ENCODE peak calls at places on chromosome 9, in ten cellular contexts. Y is GM23338; P is GM12878; D is lung; J is CD4-positive, alpha-beta memory T cell; O is GM23248; F is right atrium auricular region; K is Peyer's patch; R is OCI-LY7; B is thyroid gland. Z is an unnamed sample.

GRCh38 chr9:90423661-90424193 is 218.9 kb downstream of the DIRAS2 start:
- DNase-seq in Y (no peak), P (no peak), D (no peak), J (no peak), O (no peak), F (no peak), K (no peak), R (no peak), B (peak; percentile 13), Z (no peak)

GRCh38 chr9:73081979-73082657 is 69.5 kb upstream of the ANXA1 start:
- DNase-seq in Y (peak; percentile 84), P (no peak), D (no peak), J (peak; percentile 13), O (peak; percentile 75), F (no peak), K (no peak), R (peak; percentile 30), B (no peak), Z (peak; percentile 65)

GRCh38 chr9:23783509-23783908 is 42.5 kb downstream of the ELAVL2 start:
- DNase-seq in Y (no peak), P (peak; percentile 9), D (no peak), J (no peak), O (no peak), F (no peak), K (no peak), R (no peak), B (no peak), Z (no peak)

GRCh38 chr9:108207611-108208051 is 648.2 kb downstream of the ACTL7B start:
- DNase-seq in Y (no peak), P (no peak), D (no peak), J (no peak), O (peak; percentile 56), F (no peak), K (no peak), R (no peak), B (no peak), Z (no peak)

GRCh38 chr9:113622600-113623400 is 159.3 kb downstream of the RGS3 start:
- DNase-seq in Y (peak; percentile 85), P (peak; percentile 44), D (no peak), J (no peak), O (peak; percentile 92), F (peak; percentile 65), K (peak; percentile 18), R (peak; percentile 38), B (no peak), Z (peak; percentile 85)

GRCh38 chr9:129143031-129143441 is 31.8 kb downstream of the PTPA start:
- DNase-seq in Y (peak; percentile 88), P (no peak), D (peak; percentile 88), J (peak; percentile 64), O (peak; percentile 93), F (peak; percentile 94), K (peak; percentile 88), R (peak; percentile 82), B (peak; percentile 90), Z (peak; percentile 77)

GRCh38 chr9:2208465-2208864 is 193.3 kb downstream of the SMARCA2 start:
- DNase-seq in Y (no peak), P (no peak), D (no peak), J (no peak), O (no peak), F (no peak), K (no peak), R (no peak), B (no peak), Z (no peak)

GRCh38 chr9:81993656-81994055 is 5.1 kb downstream of the SPATA31D1 start:
- DNase-seq in Y (no peak), P (no peak), D (no peak), J (no peak), O (no peak), F (no peak), K (no peak), R (no peak), B (no peak), Z (no peak)

GRCh38 chr9:113682297-113682771 is 193.8 kb upstream of the ZNF618 start:
- DNase-seq in Y (peak; percentile 85), P (no peak), D (peak; percentile 72), J (no peak), O (peak; percentile 79), F (peak; percentile 82), K (peak; percentile 73), R (peak; percentile 45), B (peak; percentile 77), Z (peak; percentile 71)

GRCh38 chr9:69180670-69181069 is 6.6 kb downstream of the TJP2 start:
- DNase-seq in Y (no peak), P (no peak), D (peak; percentile 58), J (peak; percentile 36), O (peak; percentile 96), F (peak; percentile 80), K (no peak), R (no peak), B (no peak), Z (peak; percentile 60)

GRCh38 chr9:16771352-16771751 is 99.1 kb downstream of the BNC2 start:
- DNase-seq in Y (no peak), P (no peak), D (no peak), J (no peak), O (peak; percentile 24), F (no peak), K (no peak), R (no peak), B (no peak), Z (no peak)

GRCh38 chr9:127555830-127556820 is 56.0 kb upstream of the STXBP1 start:
- DNase-seq in Y (no peak), P (peak; percentile 24), D (peak; percentile 83), J (peak; percentile 49), O (peak; percentile 99), F (peak; percentile 86), K (peak; percentile 68), R (no peak), B (peak; percentile 94), Z (peak; percentile 69)

GRCh38 chr9:127557466-127557869 is 54.6 kb upstream of the STXBP1 start:
- DNase-seq in Y (no peak), P (no peak), D (no peak), J (no peak), O (peak; percentile 65), F (no peak), K (no peak), R (peak; percentile 20), B (no peak), Z (peak; percentile 75)

GRCh38 chr9:127557998-127558546 is 54.0 kb upstream of the STXBP1 start:
- DNase-seq in Y (no peak), P (no peak), D (no peak), J (no peak), O (no peak), F (no peak), K (peak; percentile 38), R (no peak), B (no peak), Z (no peak)

GRCh38 chr9:127554966-127555829 is 56.9 kb upstream of the STXBP1 start:
- DNase-seq in Y (no peak), P (no peak), D (no peak), J (no peak), O (peak; percentile 62), F (no peak), K (no peak), R (no peak), B (no peak), Z (peak; percentile 84)

DNA sequence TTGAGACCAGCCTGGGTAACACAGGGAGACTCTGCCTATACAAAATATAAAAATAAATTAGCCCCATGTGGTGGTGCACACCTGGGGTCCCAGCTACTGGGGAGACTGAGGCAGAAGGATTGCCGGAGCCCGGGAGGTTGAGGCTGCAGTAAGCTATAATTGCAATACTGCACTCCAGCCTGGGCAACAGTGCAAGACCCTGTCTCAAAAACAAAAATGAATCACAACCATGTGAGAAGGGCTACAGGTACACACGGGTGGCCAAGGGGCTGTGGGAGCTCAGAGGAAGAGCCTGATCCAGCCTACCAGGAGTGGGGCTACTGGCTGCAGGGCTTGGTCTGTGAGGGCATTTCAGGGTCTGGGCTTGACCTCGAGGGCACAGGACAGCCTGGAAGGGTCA is 55.2 kb upstream of the STXBP1 start:
- DNase-seq in Y (no peak), P (no peak), D (no peak), J (no peak), O (no peak), F (no peak), K (no peak), R (no peak), B (no peak), Z (no peak)
- H3K4me1 ChIP-seq in Y (peaks cover 18% of the 10 kb centered on the region), P (no peaks in the 10 kb centered on the region), D (peaks cover 16% of the 10 kb centered on the region), J (peaks cover 65% of the 10 kb centered on the region), O (peaks cover 76% of the 10 kb centered on the region), F (peaks cover 84% of the 10 kb centered on the region), K (peaks cover 78% of the 10 kb centered on the region), R (peaks cover 20% of the 10 kb centered on the region), B (peaks cover 68% of the 10 kb centered on the region), Z (peaks cover 58% of the 10 kb centered on the region)

DNA sequence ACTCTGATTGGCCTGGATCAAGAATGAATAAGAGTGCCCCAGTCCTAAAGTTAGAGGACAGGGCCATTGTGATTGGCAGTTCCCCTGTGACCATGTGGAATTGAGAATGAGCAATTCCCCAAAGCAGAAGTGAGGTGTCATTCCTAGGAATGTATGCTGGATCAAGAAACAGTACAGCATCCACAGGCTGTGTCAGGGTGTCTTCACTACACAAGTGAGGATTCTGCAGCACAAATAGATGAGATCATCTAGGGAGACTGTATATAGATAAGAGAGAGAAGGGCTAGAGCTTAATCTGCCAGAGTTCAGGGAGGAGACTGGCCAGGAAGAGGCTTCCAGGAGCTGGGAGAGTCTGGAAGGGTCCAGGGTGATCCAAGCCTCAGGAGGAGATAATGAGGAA is 73.2 kb upstream of the SHB start:
- DNase-seq in Y (no peak), P (no peak), D (no peak), J (no peak), O (peak; percentile 63), F (no peak), K (no peak), R (no peak), B (no peak), Z (no peak)
- H3K27ac ChIP-seq in Y (no peak overlapping the region), P (no peak overlapping the region), D (no peak overlapping the region), J (no peak overlapping the region), O (no peak overlapping the region), F (no peak overlapping the region), K (no peak overlapping the region), R (no peak overlapping the region), B (no peak overlapping the region), Z (no peak overlapping the region)

DNA sequence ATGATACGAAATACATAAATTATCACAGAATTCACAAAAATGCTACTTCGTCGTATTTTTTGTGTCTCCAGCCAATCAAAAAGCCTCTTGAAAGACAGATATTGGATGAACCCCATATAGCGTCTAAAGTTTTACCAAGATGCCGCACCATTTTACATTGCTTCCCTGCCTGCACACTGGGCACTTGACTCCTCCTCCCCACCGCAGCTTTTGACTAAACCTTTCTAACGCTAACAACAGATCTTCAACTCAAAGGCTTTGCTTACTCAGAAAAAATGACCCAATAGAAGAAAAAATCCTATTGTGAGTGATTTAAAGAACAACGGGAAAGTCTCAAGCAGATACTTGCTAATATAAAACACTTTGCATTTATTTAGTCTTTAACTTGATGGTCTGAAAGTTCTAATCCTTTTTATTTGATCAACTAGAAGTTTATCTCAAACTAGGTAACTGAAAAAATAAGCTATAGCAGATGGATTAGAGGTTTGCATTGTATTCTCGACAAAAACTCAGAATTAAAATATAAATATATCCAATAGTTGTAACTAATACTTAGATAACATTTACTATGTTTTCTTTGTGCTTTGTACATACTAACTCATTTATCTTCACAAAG is 609.1 kb upstream of the DMAC1 start:
- DNase-seq in Y (peak; percentile 48), P (no peak), D (no peak), J (no peak), O (no peak), F (no peak), K (no peak), R (no peak), B (no peak), Z (no peak)
- H3K4me3 ChIP-seq in Y (no peak overlapping the region), P (no peak overlapping the region), D (no peak overlapping the region), J (no peak overlapping the region), O (no peak overlapping the region), F (no peak overlapping the region), K (no peak overlapping the region), R (no peak overlapping the region), B (no peak overlapping the region), Z (no peak overlapping the region)

GRCh38 chr9:136264046-136264802 is 18.6 kb upstream of the QSOX2 start:
- DNase-seq in Y (no peak), P (no peak), D (no peak), J (no peak), O (no peak), F (no peak), K (no peak), R (no peak), B (no peak), Z (no peak)
- H3K4me1 ChIP-seq in Y (peaks cover 6% of the 10 kb centered on the region), P (no peaks in the 10 kb centered on the region), D (no peaks in the 10 kb centered on the region), J (peaks cover 7% of the 10 kb centered on the region), O (no peaks in the 10 kb centered on the region), F (peaks cover 7% of the 10 kb centered on the region), K (peaks cover 8% of the 10 kb centered on the region), R (peaks cover 9% of the 10 kb centered on the region), B (peaks cover 4% of the 10 kb centered on the region), Z (peaks cover 10% of the 10 kb centered on the region)

Z was measured in SJCRH30.